ENCODE peak calls at places on chromosomes 3 and 15, in seven cellular contexts. F is endothelial cell of umbilical vein, C is neuronal stem cell, Y is aorta, Z is H1, K is psoas muscle, D is A549. V is an unnamed sample. For H3K9me3, the result is how much of the 10 kb centered on the place peaks cover.

GRCh38 chr15:80999623-81000036 is 1.1 kb upstream of the TLNRD1 start:
- DNase-seq in F (no peak), C (no peak), Y (no peak), Z (no peak), K (no peak), D (no peak), V (no peak)

GRCh38 chr15:37142371-37142770 is 42.0 kb upstream of the MEIS2 start:
- DNase-seq in F (no peak), C (no peak), Y (no peak), Z (no peak), K (no peak), D (no peak), V (no peak)

GRCh38 chr3:81173514-81173913 is 587.9 kb downstream of the GBE1 start:
- DNase-seq in F (peak), C (no peak), Y (no peak), Z (no peak), K (no peak), D (no peak), V (no peak)

GRCh38 chr3:12139111-12139511 is 19.6 kb downstream of the TIMP4 start:
- DNase-seq in F (peak), C (peak), Y (no peak), Z (peak), K (no peak), D (peak), V (no peak)

GRCh38 chr15:98653686-98654085 is 5.3 kb downstream of the IGF1R start:
- DNase-seq in F (no peak), C (no peak), Y (no peak), Z (no peak), K (no peak), D (no peak), V (no peak)

GRCh38 chr3:171710359-171710758 is 99.9 kb downstream of the PLD1 start:
- DNase-seq in F (no peak), C (no peak), Y (no peak), Z (no peak), K (no peak), D (no peak), V (no peak)

GRCh38 chr3:113249111-113249510 is 37.8 kb downstream of the BOC start:
- DNase-seq in F (no peak), C (no peak), Y (no peak), Z (no peak), K (no peak), D (no peak), V (no peak)

GRCh38 chr15:63971904-63972303 is 74.4 kb downstream of the DAPK2 start:
- DNase-seq in F (no peak), C (no peak), Y (no peak), Z (no peak), K (no peak), D (no peak), V (no peak)

GRCh38 chr3:138670409-138670808 is 61.8 kb downstream of the FAIM start:
- DNase-seq in F (no peak), C (no peak), Y (no peak), Z (no peak), K (no peak), D (no peak), V (no peak)

GRCh38 chr3:73037369-73037699 is 24.1 kb upstream of the EBLN2 start:
- DNase-seq in F (peak), C (no peak), Y (no peak), Z (no peak), K (no peak), D (no peak), V (no peak)

GRCh38 chr15:31336943-31337295 is 10.3 kb downstream of the KLF13 start:
- DNase-seq in F (no peak), C (no peak), Y (no peak), Z (no peak), K (no peak), D (no peak), V (no peak)

GRCh38 chr3:189806171-189806951 is 175.2 kb downstream of the TP63 start:
- DNase-seq in F (no peak), C (peak), Y (no peak), Z (no peak), K (no peak), D (no peak), V (no peak)

DNA sequence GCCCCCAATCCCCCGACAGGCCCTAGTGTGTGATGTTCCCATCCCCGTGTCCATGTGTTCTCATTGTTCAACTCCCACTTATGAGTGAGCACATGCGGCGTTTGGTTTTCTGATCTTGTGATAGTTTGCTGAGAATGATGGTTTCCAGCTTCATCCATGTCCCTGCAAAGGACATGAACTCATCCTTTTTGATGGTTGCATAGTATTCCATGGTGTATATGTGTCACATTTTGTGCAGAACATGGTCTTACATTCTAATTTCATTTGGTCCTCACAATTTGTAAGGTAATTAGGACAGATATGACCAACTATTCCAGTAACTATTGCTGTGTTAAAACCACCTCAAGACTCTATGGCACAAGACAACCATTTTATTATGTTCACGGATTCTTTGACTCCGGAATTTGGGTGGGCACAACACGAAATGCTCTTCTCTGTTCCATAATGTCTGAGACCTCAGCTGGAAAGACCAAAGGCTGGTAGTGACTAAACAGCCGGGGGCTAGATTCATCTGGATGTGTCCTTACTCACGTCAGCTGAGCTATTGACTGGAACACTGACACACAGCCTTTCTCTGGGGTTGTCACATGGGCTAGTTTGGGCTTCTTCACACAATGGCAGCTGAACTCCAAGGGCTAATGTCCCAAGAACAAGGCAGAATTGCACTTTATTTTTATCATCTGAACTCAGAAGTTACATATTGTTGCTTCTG is 13.6 kb upstream of the GLCE start:
- DNase-seq in F (no peak), C (no peak), Y (no peak), Z (no peak), K (no peak), D (no peak), V (no peak)
- H3K9me3 ChIP-seq in F (under half), C (under half), Y (under half), Z (under half), K (under half), D (under half), V (under half)

GRCh38 chr3:65006300-65006739 is 318.5 kb upstream of the ADAMTS9 start:
- DNase-seq in F (no peak), C (no peak), Y (no peak), Z (no peak), K (no peak), D (no peak), V (no peak)

GRCh38 chr3:65004316-65004715 is 316.5 kb upstream of the ADAMTS9 start:
- DNase-seq in F (no peak), C (no peak), Y (no peak), Z (no peak), K (no peak), D (no peak), V (no peak)

GRCh38 chr3:65004795-65005295 is 317.0 kb upstream of the ADAMTS9 start:
- DNase-seq in F (no peak), C (no peak), Y (no peak), Z (no peak), K (no peak), D (no peak), V (no peak)

DNA sequence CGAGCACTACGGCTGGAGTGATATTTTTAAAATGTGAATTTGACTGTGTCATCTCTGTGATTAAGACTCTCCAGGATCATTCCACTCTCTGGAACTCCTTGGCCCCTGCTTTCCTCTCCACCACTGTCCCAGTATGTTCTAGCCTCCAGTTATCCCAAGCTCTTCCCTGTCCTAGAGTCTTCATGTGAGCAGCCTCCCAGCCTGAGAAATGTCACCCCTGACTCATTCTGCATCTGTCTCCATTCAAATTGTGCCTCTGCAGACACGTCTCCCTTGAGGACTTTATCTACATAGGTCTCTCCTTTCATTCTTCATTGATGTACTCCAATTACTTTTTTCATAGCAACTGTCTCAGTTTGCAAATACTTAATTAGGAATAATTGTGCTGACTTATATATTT is 317.7 kb upstream of the ADAMTS9 start:
- DNase-seq in F (no peak), C (no peak), Y (no peak), Z (no peak), K (no peak), D (no peak), V (no peak)
- H3K27ac ChIP-seq in F (no peak), C (no peak), Y (no peak), Z (no peak), K (no peak), D (no peak), V (no peak)

DNA sequence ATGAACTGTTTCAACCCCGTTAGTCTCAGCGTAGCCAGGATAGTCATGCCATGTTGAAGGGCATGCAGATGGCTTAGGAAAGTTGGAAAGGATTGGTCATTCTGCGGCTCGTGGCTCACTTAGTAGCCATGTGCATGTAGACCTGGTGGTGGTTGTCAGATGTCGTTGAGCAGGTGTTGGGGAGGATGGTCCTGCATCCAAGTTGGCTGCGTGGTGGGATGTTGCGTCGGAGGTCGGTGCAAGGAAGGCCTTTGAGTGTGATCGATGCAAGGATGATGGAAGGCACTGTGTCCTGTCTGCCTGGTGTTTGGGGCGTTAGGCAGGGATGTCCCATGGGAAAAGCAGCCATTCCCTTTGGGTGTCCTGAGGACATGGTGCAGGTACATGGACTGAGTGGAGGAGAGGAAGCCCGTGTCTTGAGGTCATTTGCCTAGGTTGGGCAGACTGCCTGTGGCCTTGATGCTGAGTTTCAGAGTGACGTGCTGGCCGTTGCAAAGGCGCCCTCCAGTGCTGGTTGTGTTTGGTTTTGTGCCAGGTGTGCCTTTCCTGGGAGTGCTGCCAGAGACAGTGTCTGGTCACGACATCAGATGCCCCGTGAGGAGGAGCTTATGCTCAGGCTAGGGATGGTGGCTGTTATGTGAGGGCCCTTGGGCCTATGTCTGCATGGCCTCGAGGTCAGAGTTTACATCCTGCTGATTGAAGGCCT is 103.4 kb downstream of the SNRPN start:
- DNase-seq in F (no peak), C (no peak), Y (no peak), Z (no peak), K (no peak), D (no peak), V (peak)
- H3K9me3 ChIP-seq in F (half or more), C (half or more), Y (half or more), Z (half or more), K (half or more), D (half or more), V (half or more)

GRCh38 chr15:44727462-44728231 is 8.7 kb upstream of the TRIM69 start:
- DNase-seq in F (no peak), C (no peak), Y (no peak), Z (no peak), K (no peak), D (no peak), V (no peak)

GRCh38 chr15:44729394-44729913 is 6.9 kb upstream of the TRIM69 start:
- DNase-seq in F (no peak), C (no peak), Y (peak), Z (no peak), K (peak), D (no peak), V (peak)

GRCh38 chr15:44728576-44729393 is 7.5 kb upstream of the TRIM69 start:
- DNase-seq in F (peak), C (peak), Y (peak), Z (peak), K (peak), D (peak), V (peak)

GRCh38 chr15:44726136-44726535 is 10.2 kb upstream of the TRIM69 start:
- DNase-seq in F (peak), C (no peak), Y (no peak), Z (no peak), K (no peak), D (no peak), V (no peak)

GRCh38 chr15:44726568-44727461 is 9.5 kb upstream of the TRIM69 start:
- DNase-seq in F (peak), C (no peak), Y (no peak), Z (no peak), K (no peak), D (peak), V (no peak)
- H3K27ac ChIP-seq in F (peak), C (no peak), Y (no peak), Z (no peak), K (peak), D (peak), V (peak)

V was measured in upper lobe of right lung.